ENCODE peak calls at places on chromosomes 2 and 18, in six cellular contexts. B is endothelial cell of umbilical vein; W is astrocyte; M is thoracic aorta; U is SK-N-SH; Y is CD4-positive, alpha-beta T cell. A is an unnamed sample.
A peak's percentile ranks its signal among the peaks of the same experiment; 100 is the strongest.

GRCh38 chr2:201116959-201117734 is 1.2 kb downstream of the CFLAR start:
- DNase-seq in W (peak; percentile 81), B (peak; percentile 94), U (no peak), M (no peak), Y (no peak), A (peak; percentile 63)

GRCh38 chr2:123521868-123522267 is 503.2 kb upstream of the CNTNAP5 start:
- DNase-seq in Y (no peak), B (no peak), U (no peak), W (no peak), M (no peak), A (no peak)

GRCh38 chr2:235447210-235447609 is 46.6 kb upstream of the AGAP1 start:
- DNase-seq in U (no peak), M (no peak), Y (no peak), B (no peak), W (no peak), A (no peak)

GRCh38 chr2:201580486-201580885 is 62.8 kb downstream of the TMEM237 start:
- DNase-seq in U (no peak), B (peak; percentile 11), Y (no peak), W (peak; percentile 78), M (no peak), A (no peak)

GRCh38 chr18:74485860-74486849 is 10.0 kb upstream of the CNDP2 start:
- DNase-seq in U (no peak), M (no peak), W (no peak), B (no peak), Y (no peak), A (peak; percentile 17)

GRCh38 chr2:122445003-122445402 is 689.6 kb downstream of the TSN start:
- DNase-seq in W (no peak), M (no peak), Y (no peak), B (no peak), U (no peak), A (no peak)

GRCh38 chr2:100822587-100823248 is 2.8 kb downstream of the NPAS2 start:
- DNase-seq in M (no peak), U (no peak), W (peak; percentile 42), B (peak; percentile 89), Y (no peak), A (no peak)

GRCh38 chr2:86332654-86333053 is 4.8 kb downstream of the REEP1 start:
- DNase-seq in U (no peak), B (no peak), M (no peak), W (no peak), Y (no peak), A (no peak)

GRCh38 chr2:120503793-120504571 is 158.0 kb downstream of the INHBB start:
- DNase-seq in U (no peak), M (no peak), W (peak; percentile 40), B (peak; percentile 29), Y (no peak), A (no peak)

GRCh38 chr18:3594760-3595241 is 144.8 kb downstream of the TGIF1 start:
- DNase-seq in M (no peak), Y (no peak), W (peak; percentile 65), U (no peak), B (no peak), A (no peak)

GRCh38 chr2:12168354-12169059 is 422.1 kb downstream of the LPIN1 start:
- DNase-seq in M (no peak), W (no peak), B (no peak), Y (no peak), U (no peak), A (no peak)

GRCh38 chr2:240111253-240111652 is 24.9 kb downstream of the COPS9 start:
- DNase-seq in U (peak; percentile 14), M (no peak), Y (no peak), B (no peak), W (no peak), A (no peak)

GRCh38 chr2:175877845-175878563 is 124.1 kb downstream of the LNPK start:
- DNase-seq in U (no peak), W (peak; percentile 6), Y (no peak), M (no peak), B (no peak), A (no peak)

GRCh38 chr2:212539145-212539880 is 711 bp upstream of the ERBB4 start:
- DNase-seq in U (peak; percentile 62), Y (no peak), W (no peak), M (no peak), B (peak; percentile 11), A (peak; percentile 94)

GRCh38 chr2:9207641-9208301 is 1.2 kb downstream of the ASAP2 start:
- DNase-seq in M (no peak), U (peak; percentile 84), B (peak; percentile 57), W (no peak), Y (no peak), A (peak; percentile 88)

GRCh38 chr2:191521608-191522208 is 156.2 kb upstream of the NABP1 start:
- DNase-seq in B (peak; percentile 56), W (peak; percentile 17), M (no peak), Y (no peak), U (peak; percentile 46), A (no peak)

GRCh38 chr2:80417737-80418136 is 113.2 kb upstream of the LRRTM1 start:
- DNase-seq in U (no peak), Y (no peak), W (no peak), B (no peak), M (no peak), A (no peak)

GRCh38 chr2:101063352-101063751 is 61.3 kb downstream of the RPL31 start:
- DNase-seq in U (no peak), W (peak; percentile 53), M (no peak), Y (no peak), B (peak; percentile 92), A (no peak)

GRCh38 chr18:24112874-24113615 is 25.8 kb upstream of the CABYR start:
- DNase-seq in U (no peak), W (peak; percentile 64), M (no peak), B (no peak), Y (no peak), A (no peak)

GRCh38 chr18:22912835-22913234 is 20.3 kb upstream of the RBBP8 start:
- DNase-seq in W (peak; percentile 76), M (no peak), U (no peak), B (no peak), Y (no peak), A (peak; percentile 38)

GRCh38 chr18:59520569-59520968 is 161.5 kb upstream of the LMAN1 start:
- DNase-seq in U (no peak), Y (no peak), B (peak; percentile 10), M (no peak), W (no peak), A (no peak)

GRCh38 chr2:154375625-154376020 is 322.9 kb upstream of the KCNJ3 start:
- DNase-seq in Y (no peak), U (peak; percentile 29), M (no peak), B (peak; percentile 46), W (peak; percentile 20), A (no peak)
- TF ChIP-seq CTCF in Y (no peak), U (peak; percentile 61), M (peak; percentile 25), B (no peak), W (peak; percentile 35), A (peak; percentile 31)

GRCh38 chr2:216987176-216987809 is 127.4 kb upstream of the TNP1 start:
- DNase-seq in B (no peak), W (no peak), M (no peak), Y (no peak), U (no peak), A (no peak)
- H3K27me3 ChIP-seq in B (no peaks in the 10 kb centered on the region), W (no peaks in the 10 kb centered on the region), M (no peaks in the 10 kb centered on the region), Y (peaks cover 3% of the 10 kb centered on the region), U (no peaks in the 10 kb centered on the region), A (no peaks in the 10 kb centered on the region)

DNA sequence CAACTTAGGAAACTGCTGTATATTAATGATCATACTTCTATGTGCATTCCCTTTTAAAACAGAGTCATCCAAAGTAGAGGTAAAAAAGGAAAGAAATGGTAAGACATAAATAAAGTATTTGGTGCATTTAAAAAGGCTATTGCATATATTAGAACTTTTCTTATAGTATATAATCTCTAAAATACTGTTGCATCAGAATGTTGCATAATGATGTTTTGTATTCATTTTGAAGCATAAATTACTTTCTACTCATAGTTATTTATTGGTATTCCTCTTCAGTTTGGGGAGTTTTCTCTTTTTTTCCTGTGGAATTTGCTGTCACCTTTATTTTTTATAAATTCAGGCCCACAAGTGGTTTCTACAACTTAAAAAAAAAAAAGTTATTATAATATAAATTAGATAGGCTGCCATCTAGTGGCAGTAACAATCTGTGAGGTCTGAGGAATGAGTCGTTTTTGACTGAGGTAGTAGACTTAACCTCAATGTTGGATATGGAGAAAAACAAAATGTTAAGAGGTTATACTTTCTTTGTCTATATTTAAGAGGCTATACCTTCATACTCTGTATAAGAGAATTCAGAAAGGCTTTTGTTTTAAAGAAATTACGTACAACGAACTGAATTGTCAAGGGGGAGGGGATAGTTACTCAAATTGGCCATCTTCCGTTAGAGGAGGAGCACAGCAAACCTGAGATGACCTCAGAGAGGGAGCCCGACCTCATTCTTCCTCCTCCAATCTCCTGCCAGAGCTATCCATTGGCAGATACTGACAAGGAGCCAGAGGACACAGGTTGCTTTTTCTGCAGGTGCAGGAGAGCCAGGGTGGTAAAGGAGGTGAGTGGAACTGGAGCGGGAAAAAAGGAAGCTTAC is 23.8 kb downstream of the ANKAR start:
- DNase-seq in M (peak; percentile 33), B (peak; percentile 60), U (peak; percentile 26), W (peak; percentile 10), Y (no peak), A (peak; percentile 53)
- TF ChIP-seq CTCF in M (peak; percentile 62), B (peak; percentile 13), U (peak; percentile 72), W (peak; percentile 55), Y (peak; percentile 87), A (peak; percentile 35)

GRCh38 chr2:29114841-29115609 is at the start of gene CLIP4:
- DNase-seq in W (peak; percentile 67), Y (peak; percentile 71), B (peak; percentile 40), M (no peak), U (peak; percentile 92), A (peak; percentile 84)

GRCh38 chr2:29114514-29114840 is 738 bp upstream of the CLIP4 start:
- DNase-seq in Y (no peak), W (no peak), B (no peak), U (peak; percentile 70), M (no peak), A (peak; percentile 22)

GRCh38 chr2:29113891-29114321 is 1.3 kb upstream of the CLIP4 start:
- DNase-seq in U (peak; percentile 78), Y (no peak), W (peak; percentile 79), M (no peak), B (no peak), A (peak; percentile 53)

GRCh38 chr2:29117636-29118303 is 2.6 kb downstream of the CLIP4 start:
- DNase-seq in B (peak; percentile 83), W (peak; percentile 85), M (no peak), Y (no peak), U (no peak), A (no peak)

DNA sequence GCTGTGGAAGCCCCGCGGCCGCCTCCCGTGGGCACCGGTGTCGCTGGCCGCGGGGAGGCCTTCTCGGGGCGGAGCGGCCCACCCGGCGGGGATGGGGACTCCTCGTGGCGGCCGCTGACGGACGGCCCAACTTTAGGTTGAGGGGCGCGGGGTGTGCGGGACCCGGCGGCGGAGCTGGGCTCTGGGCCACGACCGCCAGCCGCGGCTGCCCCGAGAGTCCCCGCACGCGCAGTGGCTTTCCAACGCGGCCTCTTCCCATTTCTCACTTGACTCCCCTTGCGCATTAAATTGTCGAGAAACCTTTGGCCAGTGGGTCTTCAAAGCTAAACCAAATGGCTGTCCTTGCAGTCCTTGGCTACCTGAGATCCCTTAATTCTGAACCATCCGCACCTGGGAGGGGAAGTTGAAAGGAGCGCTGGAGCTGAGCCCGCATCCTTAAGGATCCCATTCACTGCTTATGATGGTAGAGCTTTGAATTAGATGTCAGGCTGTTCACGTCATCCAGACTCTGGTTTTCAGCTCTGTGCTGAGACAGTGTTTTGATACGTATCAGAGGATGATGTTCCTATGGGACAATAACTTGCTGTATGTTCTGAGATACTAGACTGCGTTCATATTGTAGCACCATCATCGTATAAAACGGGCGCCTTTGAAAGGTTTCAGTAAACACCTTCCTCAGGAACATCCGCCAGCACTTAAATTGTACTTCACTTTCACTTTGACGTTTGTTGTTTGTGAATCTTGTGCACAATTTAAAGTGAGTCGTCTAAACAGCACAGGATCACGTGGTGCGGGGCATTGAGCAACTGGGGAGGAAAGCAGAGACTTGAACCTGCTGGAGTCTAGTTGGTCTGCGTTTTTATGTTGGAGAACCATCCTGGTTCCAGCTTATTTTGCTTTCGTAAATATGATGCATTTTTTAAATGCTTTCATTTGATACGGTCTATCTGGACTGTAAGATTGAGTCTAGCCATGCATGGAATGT is 874 bp downstream of the CLIP4 start:
- DNase-seq in Y (peak; percentile 64), U (peak; percentile 68), B (peak; percentile 68), W (peak; percentile 77), M (peak; percentile 50), A (peak; percentile 80)
- H3K27me3 ChIP-seq in Y (no peaks in the 10 kb centered on the region), U (no peaks in the 10 kb centered on the region), B (no peaks in the 10 kb centered on the region), W (no peaks in the 10 kb centered on the region), M (no peaks in the 10 kb centered on the region), A (no peaks in the 10 kb centered on the region)